ENCODE peak calls at places on chromosome 1, in eight cellular contexts. One of them, this sample, is unnamed.

GRCh38 chr1:64084451-64084850 is 119.0 kb upstream of the UBE2U start:
- DNase-seq in prostate gland: no peak
- DNase-seq in GM12891: no peak
- DNase-seq in vagina: no peak
- DNase-seq in HCT116: no peak
- DNase-seq in spleen: no peak
- DNase-seq in GM12892: no peak
- DNase-seq in GM12878: no peak
- DNase-seq in this sample: no peak

GRCh38 chr1:205961405-205961804 is 18.1 kb upstream of the SLC26A9 start:
- DNase-seq in HCT116: no peak
- DNase-seq in GM12891: no peak
- DNase-seq in prostate gland: no peak
- DNase-seq in vagina: no peak
- DNase-seq in spleen: no peak
- DNase-seq in GM12892: no peak
- DNase-seq in GM12878: no peak
- DNase-seq in this sample: no peak

GRCh38 chr1:55443175-55443933 is 228.2 kb upstream of the USP24 start:
- DNase-seq in HCT116: peak
- DNase-seq in vagina: peak
- DNase-seq in spleen: no peak
- DNase-seq in prostate gland: peak
- DNase-seq in GM12891: no peak
- DNase-seq in GM12878: no peak
- DNase-seq in GM12892: no peak
- DNase-seq in this sample: peak

GRCh38 chr1:65229754-65230339 is 79.5 kb upstream of the DNAJC6 start:
- DNase-seq in GM12891: no peak
- DNase-seq in prostate gland: no peak
- DNase-seq in HCT116: no peak
- DNase-seq in vagina: no peak
- DNase-seq in spleen: no peak
- DNase-seq in GM12892: no peak
- DNase-seq in GM12878: no peak
- DNase-seq in this sample: no peak

GRCh38 chr1:228434674-228435073 is 18.0 kb upstream of the TRIM17 start:
- DNase-seq in prostate gland: no peak
- DNase-seq in vagina: no peak
- DNase-seq in spleen: peak
- DNase-seq in GM12891: no peak
- DNase-seq in HCT116: no peak
- DNase-seq in GM12878: no peak
- DNase-seq in GM12892: no peak
- DNase-seq in this sample: no peak

GRCh38 chr1:98903261-98903660 is 101.4 kb downstream of the PLPPR5 start:
- DNase-seq in HCT116: no peak
- DNase-seq in vagina: no peak
- DNase-seq in GM12878: no peak
- DNase-seq in spleen: no peak
- DNase-seq in GM12891: no peak
- DNase-seq in prostate gland: no peak
- DNase-seq in GM12892: no peak
- DNase-seq in this sample: no peak

GRCh38 chr1:89995595-89996397 is 886 bp downstream of the ZNF326 start:
- DNase-seq in HCT116: no peak
- DNase-seq in GM12891: no peak
- DNase-seq in GM12892: no peak
- DNase-seq in GM12878: no peak
- DNase-seq in vagina: no peak
- DNase-seq in spleen: no peak
- DNase-seq in prostate gland: no peak
- DNase-seq in this sample: no peak

GRCh38 chr1:42979888-42980800 is 21.5 kb upstream of the SLC2A1 start:
- DNase-seq in GM12891: no peak
- DNase-seq in vagina: no peak
- DNase-seq in prostate gland: no peak
- DNase-seq in HCT116: no peak
- DNase-seq in spleen: no peak
- DNase-seq in GM12892: no peak
- DNase-seq in GM12878: no peak
- DNase-seq in this sample: no peak

GRCh38 chr1:36383240-36383639 is 2.5 kb downstream of the STK40 start:
- DNase-seq in GM12878: no peak
- DNase-seq in HCT116: no peak
- DNase-seq in GM12891: no peak
- DNase-seq in spleen: peak
- DNase-seq in GM12892: no peak
- DNase-seq in vagina: no peak
- DNase-seq in prostate gland: no peak
- DNase-seq in this sample: peak

DNA sequence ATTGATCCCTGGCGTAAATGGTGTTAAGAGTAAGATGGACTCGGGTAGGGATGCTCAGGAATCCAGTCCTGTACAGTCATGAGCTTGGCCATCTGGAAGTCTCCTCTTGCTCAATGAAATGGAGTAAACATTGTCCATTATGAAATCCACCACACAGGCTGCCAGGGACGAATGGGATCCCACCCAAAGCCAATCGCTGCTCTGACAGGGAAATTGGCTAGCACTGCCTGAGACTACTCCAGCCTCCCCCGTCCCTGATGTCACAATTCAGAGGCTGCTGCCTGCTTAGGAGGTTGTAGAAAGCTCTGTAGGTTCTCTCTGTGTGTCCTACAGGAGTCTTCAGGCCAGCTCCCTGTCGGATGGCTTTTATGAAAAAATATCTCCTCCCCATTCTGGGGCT is at the start of gene HSD11B1:
- DNase-seq in HCT116: no peak
- DNase-seq in GM12878: no peak
- DNase-seq in prostate gland: no peak
- DNase-seq in GM12892: no peak
- DNase-seq in GM12891: no peak
- DNase-seq in vagina: peak
- DNase-seq in spleen: no peak
- DNase-seq in this sample: peak
- TF ChIP-seq POLR2AphosphoS5 in HCT116: no peak
- TF ChIP-seq POLR2AphosphoS5 in GM12878: no peak
- TF ChIP-seq POLR2AphosphoS5 in prostate gland: no peak
- TF ChIP-seq POLR2AphosphoS5 in GM12892: no peak
- TF ChIP-seq POLR2AphosphoS5 in GM12891: no peak
- TF ChIP-seq POLR2AphosphoS5 in vagina: no peak
- TF ChIP-seq POLR2AphosphoS5 in spleen: peak
- TF ChIP-seq POLR2AphosphoS5 in this sample: peak

GRCh38 chr1:156293895-156294294 is 1.6 kb downstream of the GLMP start:
- DNase-seq in vagina: no peak
- DNase-seq in spleen: no peak
- DNase-seq in HCT116: no peak
- DNase-seq in GM12892: no peak
- DNase-seq in GM12891: no peak
- DNase-seq in GM12878: no peak
- DNase-seq in prostate gland: no peak
- DNase-seq in this sample: no peak

GRCh38 chr1:156289857-156290256 is 5.6 kb downstream of the GLMP start:
- DNase-seq in prostate gland: no peak
- DNase-seq in HCT116: no peak
- DNase-seq in spleen: no peak
- DNase-seq in GM12878: no peak
- DNase-seq in GM12892: no peak
- DNase-seq in GM12891: no peak
- DNase-seq in vagina: no peak
- DNase-seq in this sample: no peak

GRCh38 chr1:156293098-156293434 is 2.4 kb downstream of the GLMP start:
- DNase-seq in GM12892: no peak
- DNase-seq in prostate gland: no peak
- DNase-seq in GM12891: no peak
- DNase-seq in GM12878: no peak
- DNase-seq in spleen: no peak
- DNase-seq in HCT116: no peak
- DNase-seq in vagina: no peak
- DNase-seq in this sample: no peak

GRCh38 chr1:156295391-156295947 is at the start of gene GLMP:
- DNase-seq in spleen: peak
- DNase-seq in GM12891: peak
- DNase-seq in HCT116: peak
- DNase-seq in prostate gland: peak
- DNase-seq in GM12892: peak
- DNase-seq in GM12878: no peak
- DNase-seq in vagina: no peak
- DNase-seq in this sample: peak

DNA sequence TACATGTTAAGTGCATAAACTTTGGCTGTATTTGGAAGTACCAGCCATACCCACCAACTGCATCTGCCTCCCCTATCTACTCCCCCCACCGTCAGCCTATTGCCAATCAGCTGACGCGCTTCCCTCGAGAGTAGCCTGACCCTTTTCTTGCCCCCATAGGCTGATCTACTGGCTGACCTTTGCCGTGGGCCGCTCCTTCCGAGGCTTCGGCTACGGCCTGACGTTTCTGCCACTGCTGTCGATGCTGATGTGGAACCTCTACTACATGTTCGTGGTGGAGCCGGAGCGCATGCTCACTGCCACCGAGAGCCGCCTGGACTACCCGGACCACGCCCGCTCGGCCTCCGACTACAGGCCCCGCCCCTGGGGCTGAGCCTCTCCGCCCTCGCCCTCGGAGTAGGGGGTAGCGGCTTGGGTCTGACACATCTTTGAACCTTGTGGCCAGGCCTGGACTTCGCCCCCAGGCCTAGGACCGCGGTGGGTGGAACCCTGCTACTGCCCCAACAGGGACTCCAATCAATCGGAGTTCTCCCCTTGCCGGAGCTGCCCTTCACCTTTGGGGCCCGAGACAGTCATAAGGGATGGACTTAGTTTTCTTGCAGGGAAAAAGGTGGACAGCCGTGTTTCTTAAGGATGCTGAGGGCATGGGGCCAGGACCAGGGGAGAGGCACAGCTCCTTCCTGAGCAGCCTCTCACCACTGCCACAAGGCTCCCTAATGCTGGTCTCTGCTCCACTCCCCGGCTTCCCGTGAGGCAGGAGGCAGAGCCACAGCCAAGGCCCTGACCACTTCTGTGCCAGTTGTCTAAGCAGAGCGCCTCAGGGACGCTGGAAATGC is 4.0 kb downstream of the GLMP start:
- DNase-seq in GM12878: no peak
- DNase-seq in prostate gland: peak
- DNase-seq in GM12892: peak
- DNase-seq in vagina: no peak
- DNase-seq in HCT116: no peak
- DNase-seq in GM12891: peak
- DNase-seq in spleen: peak
- DNase-seq in this sample: peak
- TF ChIP-seq POLR2A in GM12878: peak
- TF ChIP-seq POLR2A in prostate gland: peak
- TF ChIP-seq POLR2A in GM12892: no peak
- TF ChIP-seq POLR2A in vagina: no peak
- TF ChIP-seq POLR2A in HCT116: no peak
- TF ChIP-seq POLR2A in GM12891: no peak
- TF ChIP-seq POLR2A in spleen: no peak
- TF ChIP-seq POLR2A in this sample: no peak

GRCh38 chr1:221868894-221869293 is 127.0 kb upstream of the DUSP10 start:
- DNase-seq in GM12878: no peak
- DNase-seq in prostate gland: no peak
- DNase-seq in GM12892: no peak
- DNase-seq in vagina: no peak
- DNase-seq in spleen: no peak
- DNase-seq in GM12891: no peak
- DNase-seq in HCT116: no peak
- DNase-seq in this sample: no peak
- TF ChIP-seq POLR2AphosphoS5 in GM12878: no peak
- TF ChIP-seq POLR2AphosphoS5 in prostate gland: no peak
- TF ChIP-seq POLR2AphosphoS5 in GM12892: no peak
- TF ChIP-seq POLR2AphosphoS5 in vagina: no peak
- TF ChIP-seq POLR2AphosphoS5 in spleen: no peak
- TF ChIP-seq POLR2AphosphoS5 in GM12891: no peak
- TF ChIP-seq POLR2AphosphoS5 in HCT116: no peak
- TF ChIP-seq POLR2AphosphoS5 in this sample: no peak

GRCh38 chr1:201466492-201466891 is 2.5 kb downstream of the PHLDA3 start:
- DNase-seq in GM12892: no peak
- DNase-seq in GM12891: no peak
- DNase-seq in spleen: no peak
- DNase-seq in GM12878: no peak
- DNase-seq in vagina: no peak
- DNase-seq in prostate gland: no peak
- DNase-seq in HCT116: no peak
- DNase-seq in this sample: peak

GRCh38 chr1:201470581-201470980 is 1.6 kb upstream of the PHLDA3 start:
- DNase-seq in spleen: no peak
- DNase-seq in vagina: no peak
- DNase-seq in prostate gland: no peak
- DNase-seq in GM12878: no peak
- DNase-seq in GM12892: no peak
- DNase-seq in HCT116: no peak
- DNase-seq in GM12891: no peak
- DNase-seq in this sample: no peak

GRCh38 chr1:201468501-201468843 is 516 bp downstream of the PHLDA3 start:
- DNase-seq in vagina: no peak
- DNase-seq in GM12892: peak
- DNase-seq in GM12878: no peak
- DNase-seq in prostate gland: no peak
- DNase-seq in HCT116: no peak
- DNase-seq in GM12891: peak
- DNase-seq in spleen: no peak
- DNase-seq in this sample: peak

GRCh38 chr1:201469645-201470074 is 672 bp upstream of the PHLDA3 start:
- DNase-seq in spleen: no peak
- DNase-seq in HCT116: no peak
- DNase-seq in GM12878: no peak
- DNase-seq in GM12891: no peak
- DNase-seq in GM12892: no peak
- DNase-seq in prostate gland: no peak
- DNase-seq in vagina: no peak
- DNase-seq in this sample: no peak

DNA sequence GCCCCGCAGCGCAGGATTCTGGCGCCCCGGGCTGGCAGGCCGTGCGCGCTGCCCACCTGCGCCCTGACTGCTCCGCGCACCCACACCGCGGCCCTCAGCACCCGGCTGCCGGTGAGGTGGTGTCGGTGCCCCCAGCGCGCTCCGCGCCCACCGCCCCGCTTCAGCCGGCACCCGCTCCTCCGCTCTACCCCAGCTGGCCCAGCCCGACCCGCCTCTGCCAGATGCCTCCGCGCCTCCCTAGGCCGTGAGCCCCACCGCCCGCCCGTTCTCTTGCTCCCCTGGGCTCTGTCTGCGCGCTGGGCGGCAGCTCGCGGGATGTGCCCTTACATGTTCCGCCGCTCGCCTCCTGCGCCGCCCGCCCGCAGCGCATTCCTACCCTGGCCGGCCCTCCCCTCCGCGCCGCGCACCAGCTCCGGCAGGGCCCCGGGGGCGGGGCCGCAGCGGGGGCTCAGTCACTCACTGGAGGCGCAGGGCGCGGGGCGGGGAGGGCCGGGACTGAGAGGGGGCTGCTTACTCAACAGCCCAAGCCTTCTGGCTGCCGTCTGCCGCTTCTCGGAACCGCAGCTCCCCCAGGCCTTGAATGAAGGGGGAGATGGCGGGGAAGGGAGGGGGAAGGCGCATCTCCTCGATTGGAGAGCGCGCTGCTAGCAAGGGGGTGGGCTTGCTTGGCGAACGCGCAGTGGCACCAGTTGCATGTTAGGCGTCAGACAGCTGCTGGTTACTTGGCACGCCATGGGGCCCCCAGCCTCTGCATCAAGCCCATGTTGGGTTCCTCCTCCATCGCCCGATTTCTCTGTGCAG is at the start of gene PHLDA3:
- DNase-seq in GM12878: no peak
- DNase-seq in spleen: peak
- DNase-seq in GM12891: peak
- DNase-seq in vagina: no peak
- DNase-seq in HCT116: no peak
- DNase-seq in GM12892: peak
- DNase-seq in prostate gland: peak
- DNase-seq in this sample: peak
- TF ChIP-seq POLR2A in GM12878: peak
- TF ChIP-seq POLR2A in spleen: no peak
- TF ChIP-seq POLR2A in GM12891: no peak
- TF ChIP-seq POLR2A in vagina: no peak
- TF ChIP-seq POLR2A in HCT116: no peak
- TF ChIP-seq POLR2A in GM12892: peak
- TF ChIP-seq POLR2A in prostate gland: peak
- TF ChIP-seq POLR2A in this sample: peak

This sample was measured in stomach.